ENCODE peak calls at places on chromosomes 16 and 17, in ten cellular contexts. N, H, O, T, S, W, Q, V, L and K are unnamed samples.

GRCh38 chr17:62179525-62180161 is 114.6 kb upstream of the MED13 start:
- DNase-seq in V (peak; percentile 19), H (no peak), L (no peak), T (no peak), Q (peak; percentile 73), W (no peak), N (peak; percentile 23), O (no peak), S (no peak), K (peak; percentile 61)

GRCh38 chr16:65833171-65833871 is 533.2 kb upstream of the CDH5 start:
- DNase-seq in O (no peak), Q (no peak), T (no peak), H (no peak), S (no peak), V (no peak), W (no peak), N (peak; percentile 25), L (no peak), K (no peak)

GRCh38 chr16:2767891-2768290 is 9.2 kb downstream of the ELOB start:
- DNase-seq in H (no peak), Q (no peak), V (no peak), T (no peak), N (no peak), W (no peak), L (no peak), S (no peak), O (no peak), K (no peak)

GRCh38 chr17:41065829-41066624 is at the start of gene KRTAP2-4:
- DNase-seq in L (no peak), Q (peak; percentile 30), V (peak; percentile 86), T (no peak), S (no peak), W (no peak), H (no peak), O (no peak), N (peak; percentile 83), K (peak; percentile 91)

GRCh38 chr16:87017388-87018012 is 299.7 kb downstream of the C16orf95 start:
- DNase-seq in W (no peak), T (no peak), V (peak; percentile 98), S (peak; percentile 11), O (no peak), N (peak; percentile 91), L (no peak), H (no peak), Q (peak; percentile 94), K (peak; percentile 24)

GRCh38 chr17:29293890-29294579 is at the start of gene NUFIP2:
- DNase-seq in Q (peak; percentile 99), L (peak; percentile 95), T (peak; percentile 91), N (peak; percentile 98), O (peak; percentile 99), S (peak; percentile 99), H (peak; percentile 99), W (peak; percentile 99), V (peak; percentile 98), K (peak; percentile 100)

GRCh38 chr16:83231771-83232170 is 576.0 kb upstream of the HSBP1 start:
- DNase-seq in V (no peak), L (no peak), S (no peak), N (no peak), T (no peak), H (no peak), Q (no peak), W (no peak), O (no peak), K (no peak)

GRCh38 chr16:3249020-3249419 is 7.4 kb downstream of the MEFV start:
- DNase-seq in L (no peak), V (no peak), S (no peak), O (no peak), T (no peak), Q (no peak), N (no peak), H (no peak), W (no peak), K (no peak)

GRCh38 chr17:8922451-8922850 is 43.1 kb downstream of the PIK3R5 start:
- DNase-seq in Q (no peak), L (no peak), T (peak; percentile 54), W (no peak), H (no peak), V (peak; percentile 98), O (no peak), S (no peak), N (peak; percentile 97), K (no peak)

GRCh38 chr16:54645328-54645727 is 285.3 kb upstream of the IRX5 start:
- DNase-seq in T (no peak), S (no peak), L (no peak), Q (no peak), V (no peak), N (no peak), O (no peak), W (no peak), H (no peak), K (no peak)

GRCh38 chr16:88782454-88783390 is 2.3 kb downstream of the PIEZO1 start:
- DNase-seq in V (no peak), H (peak; percentile 22), S (no peak), W (peak; percentile 90), L (no peak), O (no peak), N (peak; percentile 64), Q (peak; percentile 94), T (no peak), K (no peak)

GRCh38 chr16:27444470-27444869 is 42.5 kb downstream of the IL21R start:
- DNase-seq in T (no peak), N (no peak), V (no peak), Q (no peak), L (no peak), H (no peak), W (no peak), S (no peak), O (no peak), K (no peak)

GRCh38 chr16:11819798-11820197 is 22.7 kb upstream of the ZC3H7A start:
- DNase-seq in S (no peak), W (no peak), H (no peak), T (no peak), O (no peak), Q (no peak), N (no peak), L (no peak), V (peak; percentile 94), K (peak; percentile 91)

GRCh38 chr17:67628580-67629013 is 89.1 kb upstream of the NOL11 start:
- DNase-seq in Q (no peak), O (no peak), S (no peak), W (no peak), N (peak; percentile 16), V (peak; percentile 36), H (no peak), L (no peak), T (no peak), K (no peak)

GRCh38 chr16:14362774-14363371 is 267.2 kb downstream of the PARN start:
- DNase-seq in L (no peak), N (peak; percentile 26), O (peak; percentile 39), H (no peak), T (no peak), S (no peak), Q (no peak), V (no peak), W (no peak), K (no peak)

GRCh38 chr16:14473488-14473887 is 156.6 kb downstream of the PARN start:
- DNase-seq in S (no peak), L (no peak), V (no peak), N (no peak), Q (no peak), O (no peak), H (no peak), T (no peak), W (no peak), K (no peak)

GRCh38 chr16:30068750-30069574 is 3.4 kb downstream of the ALDOA start:
- DNase-seq in L (peak; percentile 20), H (no peak), V (peak; percentile 25), O (no peak), S (no peak), T (no peak), Q (no peak), N (no peak), W (peak; percentile 77), K (peak; percentile 43)

GRCh38 chr17:50993544-50993943 is 127.1 kb downstream of the SPAG9 start:
- DNase-seq in T (no peak), Q (no peak), S (no peak), N (no peak), H (no peak), W (no peak), O (no peak), L (no peak), V (no peak), K (no peak)

GRCh38 chr17:64173646-64174045 is 43.7 kb upstream of the ERN1 start:
- DNase-seq in H (no peak), S (no peak), T (no peak), O (no peak), N (no peak), V (peak; percentile 28), Q (no peak), W (no peak), L (no peak), K (no peak)

GRCh38 chr17:63842540-63843386 is at the start of gene SMARCD2:
- DNase-seq in O (peak; percentile 100), H (peak; percentile 96), T (peak; percentile 92), L (peak; percentile 99), W (peak; percentile 99), N (peak; percentile 100), V (peak; percentile 98), Q (peak; percentile 96), S (peak; percentile 98), K (peak; percentile 99)

GRCh38 chr16:10616744-10617640 is 36.6 kb upstream of the EMP2 start:
- DNase-seq in S (peak; percentile 81), H (peak; percentile 26), Q (peak; percentile 69), O (peak; percentile 63), N (peak; percentile 58), W (no peak), L (no peak), T (no peak), V (peak; percentile 13), K (no peak)

GRCh38 chr16:27364493-27365141 is 37.4 kb upstream of the IL21R start:
- DNase-seq in Q (no peak), S (peak; percentile 6), L (no peak), V (no peak), O (no peak), N (no peak), T (no peak), H (no peak), W (peak; percentile 54), K (no peak)

GRCh38 chr16:70800798-70801480 is at the start of gene VAC14:
- DNase-seq in H (peak; percentile 61), W (peak; percentile 98), S (peak; percentile 91), T (peak; percentile 65), Q (peak; percentile 79), V (peak; percentile 74), O (peak; percentile 98), L (peak; percentile 94), N (peak; percentile 83), K (peak; percentile 94)

GRCh38 chr17:72119963-72120877 is 600 bp upstream of the SOX9 start:
- DNase-seq in S (peak; percentile 58), W (peak; percentile 20), Q (peak; percentile 80), V (no peak), O (peak; percentile 88), T (no peak), N (peak; percentile 92), H (no peak), L (no peak), K (no peak)

GRCh38 chr17:5000237-5000639 is 2.5 kb downstream of the KIF1C start:
- DNase-seq in W (no peak), S (no peak), V (no peak), Q (no peak), L (no peak), N (no peak), T (no peak), H (no peak), O (peak; percentile 79), K (no peak)